ENCODE peak calls at places on chromosomes 6 and 20, in eight cellular contexts. Y, P, W, V, I, L, M and K are unnamed samples.

GRCh38 chr6:119034827-119035458 is 43.5 kb downstream of the FAM184A start:
- DNase-seq in M (no peak), I (no peak), W (no peak), Y (no peak), L (no peak), V (no peak), P (no peak), K (no peak)

GRCh38 chr6:1407499-1407990 is 18.2 kb downstream of the FOXF2 start:
- DNase-seq in P (no peak), M (no peak), W (no peak), Y (no peak), L (no peak), I (no peak), V (no peak), K (no peak)

GRCh38 chr6:96837138-96837971 is at the start of gene GPR63:
- DNase-seq in Y (peak), I (peak), W (peak), P (peak), L (peak), V (peak), M (peak), K (peak)

GRCh38 chr6:98579941-98580340 is 254.4 kb upstream of the POU3F2 start:
- DNase-seq in Y (no peak), L (no peak), M (no peak), W (no peak), P (no peak), V (no peak), I (no peak), K (no peak)

GRCh38 chr6:145809785-145810184 is 4.8 kb downstream of the FBXO30 start:
- DNase-seq in L (no peak), Y (no peak), W (no peak), M (no peak), V (peak), P (no peak), I (no peak), K (no peak)

GRCh38 chr6:7262037-7262461 is 51.0 kb downstream of the SSR1 start:
- DNase-seq in P (peak), Y (no peak), V (no peak), I (no peak), M (no peak), W (peak), L (peak), K (no peak)

GRCh38 chr6:155142902-155143609 is 120.8 kb upstream of the CLDN20 start:
- DNase-seq in L (no peak), P (no peak), Y (no peak), W (no peak), M (no peak), I (no peak), V (no peak), K (no peak)

GRCh38 chr6:41413250-41413649 is 77.8 kb downstream of the NCR2 start:
- DNase-seq in Y (no peak), M (no peak), V (no peak), P (peak), I (no peak), W (no peak), L (no peak), K (no peak)

GRCh38 chr6:35089935-35090505 is 51.1 kb downstream of the TCP11 start:
- DNase-seq in Y (no peak), V (no peak), I (no peak), M (no peak), L (peak), W (no peak), P (no peak), K (no peak)

GRCh38 chr6:78864957-78865356 is 2.4 kb upstream of the IRAK1BP1 start:
- DNase-seq in W (no peak), M (no peak), L (no peak), P (no peak), V (no peak), Y (no peak), I (no peak), K (no peak)

GRCh38 chr6:641225-641985 is 15.5 kb downstream of the HUS1B start:
- DNase-seq in M (no peak), P (no peak), I (no peak), L (no peak), W (no peak), V (no peak), Y (no peak), K (no peak)

GRCh38 chr20:15902493-15902892 is 670.8 kb downstream of the KIF16B start:
- DNase-seq in I (no peak), V (no peak), Y (peak), P (peak), W (no peak), M (no peak), L (no peak), K (peak)